ENCODE peak calls at places on chromosome 14, in five cellular contexts. J is esophagus squamous epithelium, X is stomach, R is adrenal gland, O is right lobe of liver. G is an unnamed sample.
A peak's percentile ranks its signal among the peaks of the same experiment; 100 is the strongest.

GRCh38 chr14:69612759-69613145 is 1.4 kb downstream of the SUSD6 start:
- DNase-seq in J (no peak), X (no peak), R (no peak), O (no peak), G (no peak)

GRCh38 chr14:100981808-100982207 is 78.3 kb upstream of the RTL1 start:
- DNase-seq in J (no peak), X (no peak), R (no peak), O (no peak), G (no peak)

GRCh38 chr14:92686763-92687427 is 61.5 kb downstream of the LGMN start:
- DNase-seq in J (no peak), X (peak; percentile 86), R (peak; percentile 83), O (peak; percentile 76), G (peak; percentile 85)

GRCh38 chr14:105144231-105144665 is 24.3 kb downstream of the JAG2 start:
- DNase-seq in J (no peak), X (no peak), R (no peak), O (peak; percentile 43), G (peak; percentile 10)

GRCh38 chr14:67837011-67837624 is 17.5 kb downstream of the RAD51B start:
- DNase-seq in J (no peak), X (peak; percentile 63), R (peak; percentile 44), O (no peak), G (peak; percentile 75)

GRCh38 chr14:104437703-104438102 is 141.9 kb upstream of the C14orf180 start:
- DNase-seq in J (no peak), X (no peak), R (no peak), O (no peak), G (no peak)

GRCh38 chr14:91444335-91445020 is 26.9 kb upstream of the CCDC88C start:
- DNase-seq in J (no peak), X (no peak), R (no peak), O (no peak), G (no peak)

GRCh38 chr14:30541318-30541717 is 17.6 kb upstream of the G2E3 start:
- DNase-seq in J (no peak), X (no peak), R (no peak), O (no peak), G (no peak)

GRCh38 chr14:43438056-43438455 is 1069.0 kb downstream of the FSCB start:
- DNase-seq in J (no peak), X (no peak), R (no peak), O (no peak), G (no peak)

GRCh38 chr14:68549057-68549421 is 243.8 kb downstream of the ZFP36L1 start:
- DNase-seq in J (no peak), X (no peak), R (peak; percentile 57), O (no peak), G (no peak)

GRCh38 chr14:71650187-71650586 is 282.0 kb upstream of the RGS6 start:
- DNase-seq in J (no peak), X (no peak), R (no peak), O (no peak), G (no peak)

GRCh38 chr14:35215110-35215872 is 76.9 kb upstream of the PSMA6 start:
- DNase-seq in J (no peak), X (no peak), R (no peak), O (no peak), G (no peak)

GRCh38 chr14:91501951-91502930 is 7.9 kb downstream of the PPP4R3A start:
- DNase-seq in J (no peak), X (no peak), R (no peak), O (no peak), G (no peak)

GRCh38 chr14:74932401-74932901 is 9.4 kb upstream of the RPS6KL1 start:
- DNase-seq in J (no peak), X (no peak), R (no peak), O (peak; percentile 7), G (no peak)

GRCh38 chr14:98959958-98960616 is 311.9 kb downstream of the BCL11B start:
- DNase-seq in J (no peak), X (no peak), R (no peak), O (no peak), G (no peak)

GRCh38 chr14:86858043-86858442 is 1134.9 kb downstream of the GALC start:
- DNase-seq in J (no peak), X (no peak), R (no peak), O (no peak), G (no peak)

GRCh38 chr14:32933623-32933942 is 5.1 kb upstream of the NPAS3 start:
- DNase-seq in J (no peak), X (no peak), R (no peak), O (no peak), G (no peak)

GRCh38 chr14:36521598-36522345 is 1.7 kb upstream of the NKX2-1 start:
- DNase-seq in J (no peak), X (no peak), R (no peak), O (no peak), G (no peak)

GRCh38 chr14:63249112-63249511 is 44.9 kb downstream of the RHOJ start:
- DNase-seq in J (no peak), X (no peak), R (no peak), O (no peak), G (no peak)

GRCh38 chr14:78848234-78848820 is 678.2 kb downstream of the NRXN3 start:
- DNase-seq in J (no peak), X (peak; percentile 27), R (peak; percentile 25), O (peak; percentile 52), G (peak; percentile 35)

DNA sequence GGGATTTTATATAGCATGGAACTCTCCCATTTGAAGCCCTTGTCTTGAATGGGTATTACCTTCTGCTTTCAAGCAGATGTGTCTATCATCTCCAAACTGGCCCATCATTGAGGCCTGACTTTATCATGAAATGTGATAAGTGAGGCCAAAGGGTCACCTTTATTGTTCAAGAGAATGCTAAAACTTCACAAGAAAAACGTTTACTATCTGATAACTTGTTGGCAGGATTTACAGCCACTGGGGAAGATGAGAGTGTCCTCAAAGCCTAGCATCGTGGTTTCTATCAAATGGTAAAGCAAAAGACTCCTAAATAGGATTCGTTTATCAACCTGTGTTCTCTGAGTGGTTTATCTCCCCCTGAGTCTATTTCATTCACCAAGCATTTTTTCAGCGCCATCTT is 62.0 kb upstream of the CLMN start:
- DNase-seq in J (no peak), X (no peak), R (no peak), O (no peak), G (no peak)
- TF ChIP-seq POLR2A in J (no peak), X (no peak), R (no peak), O (no peak), G (no peak)

GRCh38 chr14:89707086-89707485 is 247.4 kb downstream of the EFCAB11 start:
- DNase-seq in J (no peak), X (no peak), R (no peak), O (no peak), G (no peak)

GRCh38 chr14:89708982-89709381 is 245.5 kb downstream of the EFCAB11 start:
- DNase-seq in J (no peak), X (no peak), R (no peak), O (no peak), G (no peak)
- H3K9me3 ChIP-seq in J (no peaks in the 10 kb centered on the region), X (no peaks in the 10 kb centered on the region), R (no peaks in the 10 kb centered on the region), O (no peaks in the 10 kb centered on the region), G (no peaks in the 10 kb centered on the region)

GRCh38 chr14:65210118-65210826 is 108.0 kb upstream of the MAX start:
- DNase-seq in J (no peak), X (no peak), R (peak; percentile 13), O (no peak), G (peak; percentile 23)
- TF ChIP-seq POLR2A in J (no peak), X (no peak), R (no peak), O (no peak), G (no peak)

GRCh38 chr14:54211562-54212308 is 185.1 kb upstream of the CDKN3 start:
- DNase-seq in J (no peak), X (no peak), R (no peak), O (no peak), G (no peak)
- H3K9me3 ChIP-seq in J (no peaks in the 10 kb centered on the region), X (no peaks in the 10 kb centered on the region), R (no peaks in the 10 kb centered on the region), O (no peaks in the 10 kb centered on the region), G (no peaks in the 10 kb centered on the region)

DNA sequence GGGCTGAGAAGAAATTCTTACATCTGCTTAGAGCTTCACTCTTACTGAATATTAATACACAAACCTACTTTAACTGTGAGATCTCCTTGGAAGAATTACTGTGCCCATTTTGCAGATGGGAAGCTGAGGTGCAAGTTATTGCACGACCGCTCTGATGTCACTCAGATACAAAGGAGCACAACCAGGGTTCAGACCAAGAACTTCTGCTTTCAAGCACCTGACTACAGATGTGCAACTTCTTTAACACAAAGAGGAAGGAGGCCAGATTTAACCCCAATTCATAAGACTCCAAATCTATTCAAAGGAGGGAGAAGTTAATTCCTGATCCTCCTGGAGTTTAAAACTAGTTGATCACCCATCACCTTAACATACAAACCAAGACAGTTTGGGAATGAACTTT is 232.6 kb downstream of the VRK1 start:
- DNase-seq in J (no peak), X (no peak), R (no peak), O (no peak), G (no peak)
- TF ChIP-seq POLR2A in J (no peak), X (no peak), R (no peak), O (no peak), G (no peak)

G was measured in body of pancreas.